ENCODE peak calls at places on chromosome 22, in five cellular contexts. W, D, G, S and V are unnamed samples.

GRCh38 chr22:17707526-17707925 is 66.7 kb downstream of the BID start:
- DNase-seq in G (no peak), D (no peak), S (no peak), W (no peak), V (no peak)

GRCh38 chr22:46387748-46388147 is 52.2 kb downstream of the TRMU start:
- DNase-seq in S (no peak), D (no peak), G (no peak), W (no peak), V (no peak)

GRCh38 chr22:48315415-48316244 is 1512.0 kb downstream of the BRD1 start:
- DNase-seq in G (no peak), S (no peak), D (no peak), W (no peak), V (no peak)

GRCh38 chr22:49233507-49234100 is 594.1 kb downstream of the BRD1 start:
- DNase-seq in D (no peak), G (no peak), S (no peak), W (no peak), V (no peak)

GRCh38 chr22:35930933-35931332 is 97.7 kb downstream of the RBFOX2 start:
- DNase-seq in D (peak), S (peak), G (peak), W (peak), V (peak)

GRCh38 chr22:38865201-38866023 is 6.6 kb downstream of the CBX6 start:
- DNase-seq in S (no peak), W (no peak), G (no peak), D (no peak), V (no peak)

GRCh38 chr22:27804683-27805297 is 3.2 kb upstream of the MN1 start:
- DNase-seq in D (no peak), W (peak), G (peak), S (peak), V (peak)

GRCh38 chr22:23036684-23037428 is 33.5 kb upstream of the GNAZ start:
- DNase-seq in W (no peak), S (peak), G (peak), D (no peak), V (peak)

GRCh38 chr22:49972163-49973017 is 11.8 kb downstream of the PIM3 start:
- DNase-seq in W (no peak), S (no peak), D (no peak), G (no peak), V (peak)

GRCh38 chr22:49884503-49885260 is 31.0 kb downstream of the ZBED4 start:
- DNase-seq in S (no peak), D (no peak), G (no peak), W (no peak), V (no peak)

GRCh38 chr22:23066200-23067022 is 3.9 kb upstream of the GNAZ start:
- DNase-seq in D (no peak), S (no peak), W (no peak), G (no peak), V (no peak)

GRCh38 chr22:26536056-26536761 is 23.9 kb upstream of the TFIP11 start:
- DNase-seq in G (no peak), W (no peak), D (no peak), S (no peak), V (no peak)

GRCh38 chr22:26536762-26537134 is 24.5 kb upstream of the TFIP11 start:
- DNase-seq in S (no peak), D (no peak), W (no peak), G (no peak), V (no peak)

GRCh38 chr22:26534874-26535470 is 22.7 kb upstream of the TFIP11 start:
- DNase-seq in W (no peak), S (no peak), G (no peak), D (no peak), V (no peak)

GRCh38 chr22:26535499-26535898 is 23.2 kb upstream of the TFIP11 start:
- DNase-seq in G (no peak), S (no peak), D (no peak), W (no peak), V (no peak)

GRCh38 chr22:26534166-26534855 is 22.0 kb upstream of the TFIP11 start:
- DNase-seq in G (no peak), W (no peak), D (no peak), S (no peak), V (no peak)
- TF ChIP-seq FOXM1 in G (no peak), W (no peak), D (no peak), S (no peak), V (no peak)

GRCh38 chr22:44891791-44892190 is 118.0 kb downstream of the PHF21B start:
- DNase-seq in W (no peak), G (no peak), D (no peak), S (no peak), V (no peak)
- TF ChIP-seq FOXM1 in W (no peak), G (no peak), D (no peak), S (no peak), V (no peak)

DNA sequence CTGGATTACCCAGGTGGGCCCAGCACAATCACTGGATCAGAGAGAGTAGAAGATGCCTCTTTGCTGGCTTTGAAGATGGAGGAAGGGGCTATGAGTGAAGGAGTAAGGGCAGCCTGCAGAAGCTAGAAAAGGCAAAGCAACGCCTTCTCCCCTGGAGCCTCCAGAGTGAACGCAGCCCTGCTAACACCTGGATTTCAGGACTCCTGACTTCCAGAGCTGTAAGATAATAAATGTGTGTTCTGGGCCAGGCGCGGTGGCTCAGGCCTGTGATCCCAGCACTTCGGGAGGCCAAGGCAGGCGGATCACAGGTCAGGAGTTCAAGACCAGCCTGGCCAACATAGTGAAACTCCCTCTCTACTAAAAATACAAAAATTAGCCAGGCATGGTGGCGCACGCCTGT is 102.4 kb downstream of the MORC2 start:
- DNase-seq in D (no peak), S (no peak), W (no peak), G (no peak), V (peak)
- TF ChIP-seq FOXM1 in D (no peak), S (no peak), W (no peak), G (no peak), V (no peak)

DNA sequence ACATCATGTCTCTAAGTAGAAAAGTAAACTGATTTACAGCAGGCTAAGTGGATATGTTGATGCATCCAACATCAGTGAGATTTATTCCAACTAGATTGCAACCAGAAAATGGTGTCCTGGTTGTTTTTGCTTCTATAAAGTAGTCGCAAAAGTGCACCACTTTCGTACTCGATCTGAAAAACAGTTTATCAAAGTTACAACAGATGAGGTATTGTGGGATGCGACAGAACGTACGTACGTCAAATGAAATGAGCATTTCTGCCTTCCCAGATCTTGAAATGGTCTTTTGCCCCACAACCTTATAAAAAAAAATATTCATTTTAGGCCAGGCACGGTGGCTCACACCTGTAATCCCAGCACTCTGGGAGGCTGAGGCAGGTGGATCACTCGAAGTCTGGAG is 13.7 kb downstream of the GRAP2 start:
- DNase-seq in W (no peak), G (no peak), D (no peak), S (no peak), V (no peak)
- TF ChIP-seq FOXM1 in W (no peak), G (no peak), D (no peak), S (no peak), V (no peak)

DNA sequence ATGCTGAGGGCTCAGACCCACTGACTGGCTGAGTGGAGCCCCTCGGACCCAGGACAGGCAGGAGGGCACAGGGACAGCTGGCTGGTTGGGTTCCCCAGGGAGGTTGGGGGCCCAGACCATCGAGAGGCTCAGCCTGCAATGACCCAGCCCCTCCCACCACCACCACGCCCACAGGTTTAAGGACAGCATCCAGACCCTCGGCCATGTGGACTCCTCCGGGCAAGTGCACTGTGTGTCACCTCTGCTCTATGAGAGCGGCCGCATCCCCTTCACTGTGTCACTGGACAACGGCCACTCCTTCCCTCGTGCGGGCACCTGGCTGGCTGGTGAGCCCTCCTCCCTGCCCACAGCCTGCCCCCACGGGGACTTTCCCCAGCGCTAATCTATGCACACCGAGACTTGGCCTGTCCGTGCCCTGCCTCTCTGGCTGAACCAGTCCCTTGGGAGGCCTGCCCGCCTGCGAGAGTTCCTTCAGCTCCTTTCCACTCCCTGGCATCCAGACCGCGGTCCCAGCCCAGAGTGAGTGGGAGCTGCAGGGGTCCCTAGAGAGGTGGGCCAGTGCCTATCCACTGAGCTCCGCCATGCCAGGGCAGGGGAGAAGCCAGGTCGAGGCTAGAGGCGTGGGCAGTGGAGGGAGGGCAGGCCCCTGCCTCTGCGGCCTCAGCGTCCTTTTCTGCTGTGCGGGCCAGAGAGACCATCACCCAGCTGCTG is 2.2 kb downstream of the SUSD2 start:
- DNase-seq in G (no peak), W (no peak), D (no peak), S (no peak), V (no peak)
- TF ChIP-seq FOXM1 in G (no peak), W (no peak), D (no peak), S (no peak), V (no peak)

GRCh38 chr22:43945632-43946390 is 9.4 kb upstream of the SAMM50 start:
- DNase-seq in G (peak), S (peak), W (peak), D (no peak), V (peak)

GRCh38 chr22:43946391-43946680 is 8.9 kb upstream of the SAMM50 start:
- DNase-seq in D (no peak), S (peak), G (no peak), W (peak), V (peak)

GRCh38 chr22:43948836-43949235 is 6.4 kb upstream of the SAMM50 start:
- DNase-seq in S (no peak), W (no peak), G (no peak), D (no peak), V (no peak)

GRCh38 chr22:43941449-43941848 is 13.8 kb upstream of the SAMM50 start:
- DNase-seq in S (no peak), W (no peak), D (no peak), G (no peak), V (no peak)

DNA sequence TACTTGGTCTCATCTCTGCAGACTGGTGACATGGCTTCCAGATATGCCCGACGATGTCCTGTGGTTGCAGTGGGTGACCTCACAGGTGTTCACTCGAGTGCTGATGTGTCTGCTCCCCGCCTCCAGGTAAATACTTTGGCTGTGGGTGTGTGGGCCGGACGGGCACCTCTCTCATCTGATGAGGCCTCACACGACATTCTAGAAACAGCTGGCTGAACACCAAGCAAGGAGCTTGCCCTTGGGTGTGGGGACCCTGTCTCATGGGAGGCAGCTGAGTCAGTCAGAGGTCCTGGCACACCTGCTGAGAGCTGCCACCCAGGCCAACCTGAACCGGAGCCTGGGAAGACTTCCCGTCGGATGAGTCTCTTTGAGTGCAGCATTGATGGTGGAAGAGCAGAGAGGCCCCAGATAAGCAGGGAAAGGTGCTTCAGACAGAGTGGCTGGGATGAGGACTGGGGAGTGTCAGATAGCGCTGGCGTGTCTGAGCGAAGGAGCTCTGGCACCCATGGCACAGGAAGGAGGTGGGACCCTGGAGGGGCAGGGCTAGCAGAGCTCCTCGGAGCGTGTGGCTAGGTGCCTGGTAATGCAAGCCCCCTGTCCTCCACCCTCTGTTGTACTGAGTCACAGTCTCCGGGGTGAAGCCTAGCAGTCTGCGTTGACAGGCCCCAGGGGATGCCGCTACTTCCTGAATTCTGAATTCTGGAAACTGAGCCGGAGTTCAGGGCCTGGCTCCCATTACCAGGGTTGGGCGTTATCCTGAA is 10.4 kb upstream of the SAMM50 start:
- DNase-seq in W (no peak), G (no peak), S (no peak), D (no peak), V (no peak)
- TF ChIP-seq FOXM1 in W (no peak), G (no peak), S (no peak), D (no peak), V (no peak)

GRCh38 chr22:19357270-19358105 is 66.0 kb upstream of the CLTCL1 start:
- DNase-seq in W (peak), G (no peak), D (no peak), S (no peak), V (no peak)
- TF ChIP-seq FOXM1 in W (no peak), G (no peak), D (no peak), S (no peak), V (no peak)

GRCh38 chr22:30308518-30309230 is 18.1 kb downstream of the TBC1D10A start:
- DNase-seq in D (peak), S (no peak), G (no peak), W (no peak), V (no peak)
- TF ChIP-seq FOXM1 in D (peak), S (no peak), G (no peak), W (no peak), V (no peak)

DNA sequence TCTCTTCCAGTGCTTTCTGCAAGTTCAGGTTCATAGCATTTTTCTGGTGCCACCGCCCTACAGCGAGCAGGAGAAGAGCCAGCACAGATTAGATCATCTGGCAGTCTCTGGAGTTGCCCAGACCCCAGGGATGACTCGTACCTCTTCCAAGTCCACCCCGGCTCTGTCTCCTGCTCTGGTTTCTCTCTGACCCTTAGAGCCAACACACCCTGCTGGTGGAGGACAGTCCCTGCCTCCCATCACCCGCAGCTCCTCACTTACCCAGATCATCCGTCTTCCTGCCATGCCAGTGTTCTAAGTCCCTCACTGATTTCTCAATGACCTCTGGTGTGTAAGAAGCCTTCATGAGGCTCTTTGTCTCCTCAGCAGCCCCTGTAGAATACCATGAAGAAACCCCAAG is 28.0 kb downstream of the TST start:
- DNase-seq in D (no peak), S (no peak), G (no peak), W (no peak), V (no peak)
- TF ChIP-seq FOXM1 in D (no peak), S (no peak), G (no peak), W (no peak), V (no peak)

GRCh38 chr22:37806409-37807338 is 1.1 kb upstream of the GCAT start:
- DNase-seq in S (peak), D (no peak), W (no peak), G (peak), V (peak)

GRCh38 chr22:37804502-37804885 is 3.2 kb upstream of the GCAT start:
- DNase-seq in W (no peak), G (no peak), D (no peak), S (no peak), V (peak)

GRCh38 chr22:37807410-37808293 is at the start of gene GCAT:
- DNase-seq in D (peak), G (peak), S (peak), W (peak), V (peak)

GRCh38 chr22:37804886-37805857 is 2.6 kb upstream of the GCAT start:
- DNase-seq in W (peak), S (no peak), D (no peak), G (peak), V (peak)

DNA sequence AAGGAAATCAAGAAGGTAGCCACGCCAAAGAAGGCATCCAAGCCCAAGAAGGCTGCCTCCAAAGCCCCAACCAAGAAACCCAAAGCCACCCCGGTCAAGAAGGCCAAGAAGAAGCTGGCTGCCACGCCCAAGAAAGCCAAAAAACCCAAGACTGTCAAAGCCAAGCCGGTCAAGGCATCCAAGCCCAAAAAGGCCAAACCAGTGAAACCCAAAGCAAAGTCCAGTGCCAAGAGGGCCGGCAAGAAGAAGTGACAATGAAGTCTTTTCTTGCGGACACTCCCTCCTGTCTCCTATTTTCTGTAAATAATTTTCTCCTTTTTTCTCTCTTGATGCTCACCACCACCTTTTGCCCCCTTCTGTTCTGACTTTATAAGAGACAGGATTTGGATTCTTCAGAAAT is 1.9 kb upstream of the GCAT start:
- DNase-seq in G (no peak), W (no peak), D (no peak), S (no peak), V (no peak)
- TF ChIP-seq FOXM1 in G (no peak), W (no peak), D (no peak), S (no peak), V (no peak)